ENCODE peak calls at places on chromosomes 6 and 20, in five cellular contexts. B is HFFc6, X is upper lobe of right lung, G is transverse colon, U is sigmoid colon. V is an unnamed sample.

GRCh38 chr20:51861726-51862466 is 59.6 kb upstream of the SALL4 start:
- DNase-seq in B (no peak), X (no peak), G (no peak), U (no peak), V (no peak)

GRCh38 chr6:165417298-165417865 is 108.0 kb upstream of the C6orf118 start:
- DNase-seq in B (no peak), X (no peak), G (no peak), U (no peak), V (no peak)

GRCh38 chr20:31719644-31720485 is 2.8 kb downstream of the BCL2L1 start:
- DNase-seq in B (peak), X (no peak), G (peak), U (no peak), V (no peak)

GRCh38 chr6:47677381-47678100 is 20.8 kb upstream of the ADGRF4 start:
- DNase-seq in B (no peak), X (no peak), G (no peak), U (no peak), V (no peak)

GRCh38 chr6:15366879-15367278 is 121.0 kb downstream of the JARID2 start:
- DNase-seq in B (no peak), X (no peak), G (no peak), U (no peak), V (no peak)

GRCh38 chr6:109059591-109060021 is 35.0 kb downstream of the SESN1 start:
- DNase-seq in B (no peak), X (no peak), G (no peak), U (no peak), V (peak)

GRCh38 chr6:166826264-166826663 is 130.1 kb downstream of the RNASET2 start:
- DNase-seq in B (no peak), X (no peak), G (no peak), U (no peak), V (no peak)

GRCh38 chr20:7980332-7981046 is 39.1 kb downstream of the TMX4 start:
- DNase-seq in B (peak), X (no peak), G (no peak), U (no peak), V (peak)

GRCh38 chr20:47878601-47879004 is 93.3 kb upstream of the SULF2 start:
- DNase-seq in B (no peak), X (no peak), G (no peak), U (no peak), V (no peak)

GRCh38 chr20:21511850-21512633 is 1.8 kb downstream of the NKX2-2 start:
- DNase-seq in B (no peak), X (no peak), G (no peak), U (no peak), V (peak)

GRCh38 chr6:120077489-120077888 is 727.9 kb upstream of the MAN1A1 start:
- DNase-seq in B (no peak), X (no peak), G (no peak), U (no peak), V (no peak)

GRCh38 chr20:59434950-59435349 is 134.5 kb downstream of the EDN3 start:
- DNase-seq in B (no peak), X (no peak), G (no peak), U (no peak), V (no peak)

GRCh38 chr6:169800116-169800667 is 48.8 kb downstream of the ERMARD start:
- DNase-seq in B (no peak), X (peak), G (no peak), U (no peak), V (no peak)

GRCh38 chr6:40626886-40627285 is 39.7 kb upstream of the LRFN2 start:
- DNase-seq in B (peak), X (no peak), G (no peak), U (no peak), V (no peak)

GRCh38 chr6:96812077-96812703 is 25.1 kb downstream of the GPR63 start:
- DNase-seq in B (peak), X (no peak), G (no peak), U (no peak), V (no peak)

GRCh38 chr6:32972353-32973143 is 4.2 kb downstream of the BRD2 start:
- DNase-seq in B (no peak), X (peak), G (peak), U (peak), V (no peak)

GRCh38 chr6:143609501-143609900 is 68.3 kb upstream of the PHACTR2 start:
- DNase-seq in B (no peak), X (no peak), G (no peak), U (no peak), V (no peak)

GRCh38 chr6:129621252-129621651 is 88.7 kb downstream of the ARHGAP18 start:
- DNase-seq in B (no peak), X (no peak), G (peak), U (no peak), V (no peak)

GRCh38 chr6:89966250-89966588 is 72.0 kb downstream of the GJA10 start:
- DNase-seq in B (no peak), X (no peak), G (no peak), U (no peak), V (no peak)

GRCh38 chr20:59010995-59011873 is 4.2 kb upstream of the CTSZ start:
- DNase-seq in B (peak), X (no peak), G (no peak), U (peak), V (no peak)

GRCh38 chr20:61875996-61876395 is 189.7 kb downstream of the TAF4 start:
- DNase-seq in B (no peak), X (no peak), G (no peak), U (no peak), V (no peak)

GRCh38 chr20:61873651-61874420 is 191.8 kb downstream of the TAF4 start:
- DNase-seq in B (no peak), X (no peak), G (no peak), U (no peak), V (no peak)

GRCh38 chr20:61872371-61872900 is 193.2 kb downstream of the TAF4 start:
- DNase-seq in B (no peak), X (no peak), G (no peak), U (no peak), V (no peak)

GRCh38 chr20:61875221-61875885 is 190.3 kb downstream of the TAF4 start:
- DNase-seq in B (no peak), X (no peak), G (no peak), U (no peak), V (no peak)

GRCh38 chr20:61874421-61875068 is 191.1 kb downstream of the TAF4 start:
- DNase-seq in B (no peak), X (no peak), G (no peak), U (no peak), V (no peak)
- TF ChIP-seq CTCF in B (no peak), X (no peak), G (no peak), U (no peak), V (no peak)

DNA sequence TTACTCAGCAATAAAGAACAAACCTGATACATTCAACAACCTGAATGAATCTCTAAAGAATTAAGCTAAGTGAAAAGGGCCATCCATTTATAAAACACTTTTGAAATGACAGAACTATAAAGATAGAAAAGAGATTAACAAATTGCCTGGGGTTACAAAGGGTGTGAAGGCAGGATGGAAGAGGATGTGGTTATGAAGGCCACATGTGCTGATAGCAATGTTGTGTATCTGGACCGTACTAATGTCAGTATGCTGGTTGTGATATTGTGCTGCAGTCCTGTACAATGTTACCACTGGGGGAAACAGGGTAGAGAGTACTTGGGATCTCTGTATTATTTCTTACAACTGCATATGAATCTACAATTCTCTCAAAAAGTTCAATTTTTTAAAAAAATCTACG is 36.4 kb downstream of the ELOVL5 start:
- DNase-seq in B (no peak), X (no peak), G (no peak), U (no peak), V (no peak)
- TF ChIP-seq CTCF in B (no peak), X (no peak), G (no peak), U (no peak), V (no peak)

GRCh38 chr6:160765412-160765811 is 63.4 kb downstream of the PLG start:
- DNase-seq in B (no peak), X (no peak), G (no peak), U (no peak), V (no peak)
- TF ChIP-seq CTCF in B (no peak), X (no peak), G (no peak), U (no peak), V (no peak)

DNA sequence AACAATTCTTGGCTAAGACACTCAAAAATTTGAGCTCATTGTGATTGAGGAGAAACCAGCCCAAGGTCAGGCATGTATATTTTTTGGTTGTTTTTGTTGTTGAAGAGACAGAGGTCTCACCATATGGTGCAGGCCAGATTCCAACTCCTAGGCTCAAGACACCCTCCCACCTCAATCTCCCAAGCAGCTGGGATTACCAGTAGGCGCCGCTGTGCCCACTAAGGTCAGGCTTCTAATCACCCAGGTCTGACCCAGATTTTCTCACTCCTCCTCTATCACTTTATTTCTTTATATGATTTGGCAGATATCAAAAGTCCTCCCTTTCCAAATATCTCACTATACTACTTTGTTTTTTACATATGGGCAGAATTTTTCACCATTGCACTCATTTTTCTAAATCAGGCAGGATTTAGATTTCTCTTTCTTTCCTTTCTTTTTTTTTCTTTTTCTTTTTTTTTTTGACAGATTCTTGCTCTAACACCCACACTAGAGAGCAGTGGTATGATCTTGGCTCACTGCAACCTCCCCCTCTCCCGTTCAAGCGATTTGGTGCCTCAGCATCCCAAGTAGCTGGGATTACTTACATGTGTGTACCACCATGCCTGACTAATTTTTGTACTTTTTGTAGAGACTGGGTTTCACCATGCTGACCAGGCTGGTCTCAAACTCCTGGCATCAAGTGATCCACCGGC is 1.7 kb upstream of the C6orf141 start:
- DNase-seq in B (no peak), X (no peak), G (no peak), U (no peak), V (no peak)
- TF ChIP-seq CTCF in B (no peak), X (no peak), G (no peak), U (no peak), V (no peak)

GRCh38 chr6:14187408-14187807 is 69.8 kb downstream of the CD83 start:
- DNase-seq in B (no peak), X (no peak), G (no peak), U (no peak), V (no peak)
- TF ChIP-seq CTCF in B (no peak), X (no peak), G (no peak), U (no peak), V (no peak)

GRCh38 chr6:153123801-153124200 is 7.3 kb downstream of the RGS17 start:
- DNase-seq in B (no peak), X (no peak), G (no peak), U (no peak), V (no peak)
- TF ChIP-seq CTCF in B (no peak), X (no peak), G (no peak), U (no peak), V (no peak)

V was measured in GM10248.